ENCODE peak calls at places on chromosome 12, in six cellular contexts. One of them, this sample, is unnamed.
A peak's percentile ranks its signal among the peaks of the same experiment; 100 is the strongest.

GRCh38 chr12:29830391-29830790 is 46.6 kb upstream of the TMTC1 start:
- DNase-seq in GM13976: no peak
- DNase-seq in brain pericyte: no peak
- DNase-seq in A172: no peak
- DNase-seq in T-helper 22 cell: no peak
- DNase-seq in cardiac muscle cell: no peak
- DNase-seq in this sample: no peak

GRCh38 chr12:50282581-50283229 is 615 bp downstream of the LIMA1 start:
- DNase-seq in T-helper 22 cell: no peak
- DNase-seq in A172: no peak
- DNase-seq in cardiac muscle cell: peak; percentile 29
- DNase-seq in brain pericyte: no peak
- DNase-seq in GM13976: no peak
- DNase-seq in this sample: no peak

GRCh38 chr12:113591480-113591971 is 119.9 kb upstream of the LHX5 start:
- DNase-seq in GM13976: peak; percentile 79
- DNase-seq in cardiac muscle cell: no peak
- DNase-seq in T-helper 22 cell: no peak
- DNase-seq in A172: no peak
- DNase-seq in brain pericyte: no peak
- DNase-seq in this sample: no peak

GRCh38 chr12:52971701-52972329 is 22.9 kb downstream of the KRT18 start:
- DNase-seq in cardiac muscle cell: peak; percentile 63
- DNase-seq in brain pericyte: no peak
- DNase-seq in A172: peak; percentile 82
- DNase-seq in GM13976: no peak
- DNase-seq in T-helper 22 cell: no peak
- DNase-seq in this sample: no peak

GRCh38 chr12:3130053-3130805 is 53.0 kb downstream of the TSPAN9 start:
- DNase-seq in cardiac muscle cell: no peak
- DNase-seq in GM13976: no peak
- DNase-seq in A172: no peak
- DNase-seq in brain pericyte: no peak
- DNase-seq in T-helper 22 cell: no peak
- DNase-seq in this sample: no peak

GRCh38 chr12:67889935-67890334 is 99.3 kb upstream of the IFNG-AS1 start:
- DNase-seq in A172: no peak
- DNase-seq in T-helper 22 cell: no peak
- DNase-seq in GM13976: no peak
- DNase-seq in brain pericyte: no peak
- DNase-seq in cardiac muscle cell: no peak
- DNase-seq in this sample: no peak

GRCh38 chr12:66959276-66959675 is 280.4 kb upstream of the GRIP1 start:
- DNase-seq in brain pericyte: no peak
- DNase-seq in A172: no peak
- DNase-seq in T-helper 22 cell: no peak
- DNase-seq in GM13976: no peak
- DNase-seq in cardiac muscle cell: no peak
- DNase-seq in this sample: no peak

GRCh38 chr12:32533971-32534590 is 134.7 kb downstream of the FGD4 start:
- DNase-seq in cardiac muscle cell: peak; percentile 77
- DNase-seq in brain pericyte: peak; percentile 61
- DNase-seq in A172: peak; percentile 41
- DNase-seq in T-helper 22 cell: no peak
- DNase-seq in GM13976: peak; percentile 33
- DNase-seq in this sample: no peak

GRCh38 chr12:94534278-94534677 is 74.6 kb upstream of the CEP83 start:
- DNase-seq in cardiac muscle cell: no peak
- DNase-seq in GM13976: no peak
- DNase-seq in A172: no peak
- DNase-seq in brain pericyte: no peak
- DNase-seq in T-helper 22 cell: no peak
- DNase-seq in this sample: no peak

GRCh38 chr12:3604281-3604680 is 113.3 kb downstream of the PRMT8 start:
- DNase-seq in brain pericyte: no peak
- DNase-seq in GM13976: no peak
- DNase-seq in T-helper 22 cell: no peak
- DNase-seq in A172: no peak
- DNase-seq in cardiac muscle cell: no peak
- DNase-seq in this sample: no peak

GRCh38 chr12:52189376-52190174 is 2.2 kb downstream of the KRT80 start:
- DNase-seq in T-helper 22 cell: no peak
- DNase-seq in A172: peak; percentile 78
- DNase-seq in brain pericyte: no peak
- DNase-seq in GM13976: no peak
- DNase-seq in cardiac muscle cell: peak; percentile 73
- DNase-seq in this sample: no peak

GRCh38 chr12:127539499-127539898 is 727.5 kb upstream of the TMEM132C start:
- DNase-seq in T-helper 22 cell: no peak
- DNase-seq in GM13976: no peak
- DNase-seq in A172: no peak
- DNase-seq in brain pericyte: no peak
- DNase-seq in cardiac muscle cell: no peak
- DNase-seq in this sample: no peak

GRCh38 chr12:110582286-110583136 is 607 bp downstream of the PPTC7 start:
- DNase-seq in cardiac muscle cell: peak; percentile 43
- DNase-seq in GM13976: peak; percentile 62
- DNase-seq in brain pericyte: no peak
- DNase-seq in T-helper 22 cell: peak; percentile 74
- DNase-seq in A172: peak; percentile 21
- DNase-seq in this sample: peak; percentile 45

GRCh38 chr12:10235761-10236631 is 23.3 kb downstream of the GABARAPL1 start:
- DNase-seq in A172: peak; percentile 32
- DNase-seq in cardiac muscle cell: peak; percentile 61
- DNase-seq in brain pericyte: no peak
- DNase-seq in GM13976: peak; percentile 50
- DNase-seq in T-helper 22 cell: no peak
- DNase-seq in this sample: no peak

GRCh38 chr12:33296529-33296928 is 143.1 kb downstream of the SYT10 start:
- DNase-seq in brain pericyte: no peak
- DNase-seq in GM13976: no peak
- DNase-seq in cardiac muscle cell: no peak
- DNase-seq in T-helper 22 cell: no peak
- DNase-seq in A172: no peak
- DNase-seq in this sample: no peak

GRCh38 chr12:95790912-95791849 is 617 bp upstream of the NTN4 start:
- DNase-seq in GM13976: peak; percentile 39
- DNase-seq in T-helper 22 cell: no peak
- DNase-seq in cardiac muscle cell: peak; percentile 26
- DNase-seq in A172: no peak
- DNase-seq in brain pericyte: no peak
- DNase-seq in this sample: peak; percentile 29

GRCh38 chr12:18141583-18141982 is 51.6 kb upstream of the RERGL start:
- DNase-seq in T-helper 22 cell: no peak
- DNase-seq in brain pericyte: peak; percentile 64
- DNase-seq in A172: peak; percentile 6
- DNase-seq in GM13976: no peak
- DNase-seq in cardiac muscle cell: peak; percentile 62
- DNase-seq in this sample: no peak

GRCh38 chr12:80352476-80352875 is 91.6 kb upstream of the PTPRQ start:
- DNase-seq in GM13976: no peak
- DNase-seq in cardiac muscle cell: no peak
- DNase-seq in A172: no peak
- DNase-seq in brain pericyte: no peak
- DNase-seq in T-helper 22 cell: no peak
- DNase-seq in this sample: no peak

GRCh38 chr12:133156125-133156690 is 25.1 kb upstream of the ZNF268 start:
- DNase-seq in cardiac muscle cell: no peak
- DNase-seq in T-helper 22 cell: no peak
- DNase-seq in A172: peak; percentile 4
- DNase-seq in GM13976: no peak
- DNase-seq in brain pericyte: no peak
- DNase-seq in this sample: no peak

GRCh38 chr12:106671840-106672239 is 89.0 kb downstream of the RFX4 start:
- DNase-seq in brain pericyte: no peak
- DNase-seq in GM13976: no peak
- DNase-seq in A172: no peak
- DNase-seq in cardiac muscle cell: no peak
- DNase-seq in T-helper 22 cell: no peak
- DNase-seq in this sample: peak; percentile 8

GRCh38 chr12:117825827-117826226 is 143.0 kb downstream of the KSR2 start:
- DNase-seq in T-helper 22 cell: no peak
- DNase-seq in cardiac muscle cell: no peak
- DNase-seq in brain pericyte: no peak
- DNase-seq in GM13976: no peak
- DNase-seq in A172: no peak
- DNase-seq in this sample: no peak

GRCh38 chr12:23221066-23221465 is 596.1 kb downstream of the ETNK1 start:
- DNase-seq in T-helper 22 cell: no peak
- DNase-seq in GM13976: no peak
- DNase-seq in A172: no peak
- DNase-seq in brain pericyte: no peak
- DNase-seq in cardiac muscle cell: no peak
- DNase-seq in this sample: no peak

GRCh38 chr12:109785854-109786253 is 47.3 kb downstream of the TRPV4 start:
- DNase-seq in T-helper 22 cell: no peak
- DNase-seq in brain pericyte: no peak
- DNase-seq in cardiac muscle cell: no peak
- DNase-seq in GM13976: no peak
- DNase-seq in A172: no peak
- DNase-seq in this sample: no peak

GRCh38 chr12:39272934-39273770 is 169.8 kb downstream of the KIF21A start:
- DNase-seq in A172: peak; percentile 46
- DNase-seq in T-helper 22 cell: no peak
- DNase-seq in cardiac muscle cell: peak; percentile 59
- DNase-seq in GM13976: no peak
- DNase-seq in brain pericyte: no peak
- DNase-seq in this sample: peak; percentile 47

GRCh38 chr12:24955853-24956252 is 7.0 kb upstream of the BCAT1 start:
- DNase-seq in A172: no peak
- DNase-seq in cardiac muscle cell: no peak
- DNase-seq in T-helper 22 cell: no peak
- DNase-seq in brain pericyte: no peak
- DNase-seq in GM13976: no peak
- DNase-seq in this sample: no peak

GRCh38 chr12:52210186-52210924 is 18.5 kb upstream of the KRT80 start:
- DNase-seq in GM13976: no peak
- DNase-seq in T-helper 22 cell: no peak
- DNase-seq in A172: peak; percentile 94
- DNase-seq in cardiac muscle cell: peak; percentile 90
- DNase-seq in brain pericyte: no peak
- DNase-seq in this sample: no peak

GRCh38 chr12:6843118-6843902 is 2.6 kb downstream of the GNB3 start:
- DNase-seq in A172: no peak
- DNase-seq in GM13976: no peak
- DNase-seq in T-helper 22 cell: no peak
- DNase-seq in cardiac muscle cell: no peak
- DNase-seq in brain pericyte: no peak
- DNase-seq in this sample: no peak

GRCh38 chr12:46131729-46132128 is 137.1 kb downstream of the SLC38A1 start:
- DNase-seq in GM13976: no peak
- DNase-seq in T-helper 22 cell: no peak
- DNase-seq in A172: peak; percentile 2
- DNase-seq in brain pericyte: no peak
- DNase-seq in cardiac muscle cell: no peak
- DNase-seq in this sample: no peak

GRCh38 chr12:5264006-5264405 is 167.9 kb upstream of the NTF3 start:
- DNase-seq in GM13976: no peak
- DNase-seq in cardiac muscle cell: no peak
- DNase-seq in T-helper 22 cell: no peak
- DNase-seq in brain pericyte: no peak
- DNase-seq in A172: no peak
- DNase-seq in this sample: no peak

GRCh38 chr12:4486049-4486699 is 40.6 kb upstream of the FGF6 start:
- DNase-seq in A172: no peak
- DNase-seq in GM13976: no peak
- DNase-seq in brain pericyte: no peak
- DNase-seq in cardiac muscle cell: no peak
- DNase-seq in T-helper 22 cell: no peak
- DNase-seq in this sample: no peak

GRCh38 chr12:122866379-122866778 is 29.5 kb downstream of the VPS37B start:
- DNase-seq in A172: no peak
- DNase-seq in brain pericyte: no peak
- DNase-seq in T-helper 22 cell: no peak
- DNase-seq in cardiac muscle cell: no peak
- DNase-seq in GM13976: no peak
- DNase-seq in this sample: no peak

GRCh38 chr12:105978276-105978675 is 160.5 kb downstream of the NUAK1 start:
- DNase-seq in cardiac muscle cell: no peak
- DNase-seq in A172: no peak
- DNase-seq in brain pericyte: no peak
- DNase-seq in GM13976: no peak
- DNase-seq in T-helper 22 cell: no peak
- DNase-seq in this sample: no peak

GRCh38 chr12:71092290-71092689 is 65.5 kb downstream of the TSPAN8 start:
- DNase-seq in cardiac muscle cell: no peak
- DNase-seq in brain pericyte: no peak
- DNase-seq in A172: peak; percentile 37
- DNase-seq in T-helper 22 cell: no peak
- DNase-seq in GM13976: no peak
- DNase-seq in this sample: no peak

GRCh38 chr12:111034911-111035577 is 114.7 kb upstream of the MYL2 start:
- DNase-seq in cardiac muscle cell: no peak
- DNase-seq in GM13976: no peak
- DNase-seq in T-helper 22 cell: no peak
- DNase-seq in A172: no peak
- DNase-seq in brain pericyte: no peak
- DNase-seq in this sample: peak; percentile 39

GRCh38 chr12:123519151-123520001 is 14.1 kb downstream of the RILPL1 start:
- DNase-seq in brain pericyte: peak; percentile 42
- DNase-seq in A172: peak; percentile 84
- DNase-seq in cardiac muscle cell: peak; percentile 29
- DNase-seq in GM13976: no peak
- DNase-seq in T-helper 22 cell: no peak
- DNase-seq in this sample: no peak

GRCh38 chr12:89497467-89497866 is 27.1 kb downstream of the GALNT4 start:
- DNase-seq in A172: no peak
- DNase-seq in T-helper 22 cell: no peak
- DNase-seq in cardiac muscle cell: peak; percentile 23
- DNase-seq in GM13976: no peak
- DNase-seq in brain pericyte: no peak
- DNase-seq in this sample: no peak

GRCh38 chr12:8992086-8992409 is 2.7 kb downstream of the KLRG1 start:
- DNase-seq in cardiac muscle cell: no peak
- DNase-seq in brain pericyte: no peak
- DNase-seq in A172: no peak
- DNase-seq in T-helper 22 cell: no peak
- DNase-seq in GM13976: no peak
- DNase-seq in this sample: no peak